ENCODE peak calls at places on chromosomes 4 and X, in seven cellular contexts. O is NCI-H1092, E is ELF-1, L is sciatic nerve, B is GM12865, T is SJCRH30, G is esophagus squamous epithelium. K is an unnamed sample.
A peak's percentile ranks its signal among the peaks of the same experiment; 100 is the strongest.

GRCh38 chrX:129980540-129981206 is 1.8 kb upstream of the BCORL1 start:
- DNase-seq in G (no peak), L (peak; percentile 73), O (no peak), T (peak; percentile 9), E (peak; percentile 56), B (peak; percentile 29), K (peak; percentile 77)

GRCh38 chr4:172809998-172810397 is 358.6 kb upstream of the GALNT7 start:
- DNase-seq in B (peak; percentile 9), T (peak; percentile 20), E (no peak), O (no peak), L (no peak), G (no peak), K (no peak)

GRCh38 chr4:75834095-75834771 is 68.0 kb downstream of the PPEF2 start:
- DNase-seq in O (no peak), L (no peak), E (no peak), T (no peak), G (no peak), B (no peak), K (no peak)

GRCh38 chrX:53223955-53224859 is 800 bp downstream of the KDM5C start:
- DNase-seq in B (peak; percentile 4), E (no peak), G (no peak), T (peak; percentile 4), L (no peak), O (no peak), K (no peak)

GRCh38 chr4:149706942-149707341 is 108.7 kb downstream of the IQCM start:
- DNase-seq in O (no peak), G (no peak), E (no peak), T (no peak), L (no peak), B (no peak), K (no peak)

GRCh38 chrX:136192839-136193414 is 45.6 kb downstream of the FHL1 start:
- DNase-seq in B (no peak), T (peak; percentile 33), G (no peak), L (no peak), E (no peak), O (no peak), K (no peak)

GRCh38 chrX:72265263-72265662 is 11.8 kb downstream of the RPS4X start:
- DNase-seq in B (no peak), O (no peak), E (no peak), G (no peak), L (no peak), T (no peak), K (no peak)

GRCh38 chrX:88853925-88854324 is 106.9 kb downstream of the CPXCR1 start:
- DNase-seq in G (no peak), E (no peak), T (no peak), B (no peak), O (no peak), L (no peak), K (no peak)

GRCh38 chrX:45769919-45770582 is 569.4 kb upstream of the DIPK2B start:
- DNase-seq in B (peak; percentile 72), T (peak; percentile 71), L (peak; percentile 77), G (peak; percentile 2), O (no peak), E (no peak), K (peak; percentile 78)

GRCh38 chr4:181745933-181746627 is 497.1 kb upstream of the TENM3 start:
- DNase-seq in G (no peak), E (peak; percentile 37), O (no peak), L (no peak), T (no peak), B (no peak), K (no peak)

GRCh38 chr4:140238353-140239041 is 84.5 kb upstream of the MAML3 start:
- DNase-seq in L (peak; percentile 94), B (no peak), G (peak; percentile 18), E (peak; percentile 56), T (peak; percentile 73), O (peak; percentile 96), K (peak; percentile 92)

GRCh38 chrX:96692454-96692853 is 7.8 kb downstream of the DIAPH2 start:
- DNase-seq in T (no peak), G (no peak), E (no peak), O (no peak), L (no peak), B (no peak), K (no peak)

GRCh38 chrX:81337805-81338204 is 135.9 kb downstream of the SH3BGRL start:
- DNase-seq in T (no peak), E (peak; percentile 25), L (peak; percentile 34), G (no peak), O (no peak), B (no peak), K (no peak)

GRCh38 chr4:7451434-7451789 is 16.7 kb upstream of the PSAPL1 start:
- DNase-seq in G (no peak), T (no peak), O (no peak), L (no peak), B (no peak), E (no peak), K (no peak)

GRCh38 chrX:11733614-11734013 is 24.4 kb upstream of the MSL3 start:
- DNase-seq in G (no peak), T (no peak), B (peak; percentile 61), E (no peak), L (no peak), O (no peak), K (no peak)

GRCh38 chr4:4766570-4766969 is 92.9 kb upstream of the MSX1 start:
- DNase-seq in L (no peak), E (peak; percentile 36), T (no peak), O (no peak), G (no peak), B (no peak), K (no peak)

GRCh38 chr4:182143086-182143821 is 99.9 kb upstream of the TENM3 start:
- DNase-seq in T (peak; percentile 6), L (no peak), E (no peak), O (no peak), B (no peak), G (no peak), K (no peak)

GRCh38 chr4:77617203-77617602 is 11.6 kb downstream of the CXCL13 start:
- DNase-seq in B (no peak), E (no peak), G (no peak), T (no peak), O (no peak), L (no peak), K (no peak)